ENCODE peak calls at places on chromosomes 2 and 18, in four cellular contexts. One of them, this sample, is unnamed.

GRCh38 chr2:45851576-45852304 is 200.3 kb downstream of the PRKCE start:
- DNase-seq in GM12878: no peak
- DNase-seq in HepG2: no peak
- DNase-seq in K562: no peak
- DNase-seq in this sample: no peak

GRCh38 chr2:108573070-108573469 is 38.8 kb downstream of the LIMS1 start:
- DNase-seq in GM12878: no peak
- DNase-seq in HepG2: no peak
- DNase-seq in K562: no peak
- DNase-seq in this sample: no peak

GRCh38 chr18:56637897-56638231 is 528 bp downstream of the TXNL1 start:
- DNase-seq in GM12878: no peak
- DNase-seq in HepG2: no peak
- DNase-seq in K562: peak
- DNase-seq in this sample: peak

GRCh38 chr2:183164111-183165015 is 40.1 kb downstream of the NUP35 start:
- DNase-seq in GM12878: no peak
- DNase-seq in HepG2: no peak
- DNase-seq in K562: no peak
- DNase-seq in this sample: no peak

GRCh38 chr2:239826786-239827510 is 198.2 kb downstream of the NDUFA10 start:
- DNase-seq in GM12878: no peak
- DNase-seq in HepG2: no peak
- DNase-seq in K562: no peak
- DNase-seq in this sample: no peak

GRCh38 chr2:158795110-158795924 is at the start of gene DAPL1:
- DNase-seq in GM12878: no peak
- DNase-seq in HepG2: no peak
- DNase-seq in K562: no peak
- DNase-seq in this sample: peak

GRCh38 chr2:45699032-45699658 is 47.7 kb downstream of the PRKCE start:
- DNase-seq in GM12878: no peak
- DNase-seq in HepG2: no peak
- DNase-seq in K562: no peak
- DNase-seq in this sample: no peak

GRCh38 chr2:222017232-222017631 is 281.6 kb downstream of the PAX3 start:
- DNase-seq in GM12878: no peak
- DNase-seq in HepG2: no peak
- DNase-seq in K562: no peak
- DNase-seq in this sample: no peak

GRCh38 chr18:24022141-24022540 is 7.6 kb downstream of the TTC39C start:
- DNase-seq in GM12878: no peak
- DNase-seq in HepG2: no peak
- DNase-seq in K562: no peak
- DNase-seq in this sample: no peak

GRCh38 chr2:75634945-75635344 is 11.6 kb upstream of the MRPL19 start:
- DNase-seq in GM12878: no peak
- DNase-seq in HepG2: no peak
- DNase-seq in K562: no peak
- DNase-seq in this sample: no peak

GRCh38 chr2:233329489-233330135 is 22.0 kb downstream of the SAG start:
- DNase-seq in GM12878: no peak
- DNase-seq in HepG2: no peak
- DNase-seq in K562: peak
- DNase-seq in this sample: no peak

GRCh38 chr2:62410926-62411456 is 95.0 kb downstream of the TMEM17 start:
- DNase-seq in GM12878: no peak
- DNase-seq in HepG2: no peak
- DNase-seq in K562: no peak
- DNase-seq in this sample: no peak

GRCh38 chr18:28175930-28176673 is 828 bp downstream of the CDH2 start:
- DNase-seq in GM12878: no peak
- DNase-seq in HepG2: no peak
- DNase-seq in K562: no peak
- DNase-seq in this sample: peak

GRCh38 chr2:29114514-29114840 is 738 bp upstream of the CLIP4 start:
- DNase-seq in GM12878: no peak
- DNase-seq in HepG2: no peak
- DNase-seq in K562: no peak
- DNase-seq in this sample: no peak

GRCh38 chr2:29115797-29116781 is 874 bp downstream of the CLIP4 start:
- DNase-seq in GM12878: peak
- DNase-seq in HepG2: no peak
- DNase-seq in K562: no peak
- DNase-seq in this sample: peak

GRCh38 chr2:29113027-29113686 is 2.1 kb upstream of the CLIP4 start:
- DNase-seq in GM12878: no peak
- DNase-seq in HepG2: peak
- DNase-seq in K562: no peak
- DNase-seq in this sample: no peak

GRCh38 chr2:29113891-29114321 is 1.3 kb upstream of the CLIP4 start:
- DNase-seq in GM12878: no peak
- DNase-seq in HepG2: no peak
- DNase-seq in K562: peak
- DNase-seq in this sample: no peak

GRCh38 chr2:29114841-29115609 is at the start of gene CLIP4:
- DNase-seq in GM12878: no peak
- DNase-seq in HepG2: no peak
- DNase-seq in K562: no peak
- DNase-seq in this sample: peak
- TF ChIP-seq MAX in GM12878: peak
- TF ChIP-seq MAX in HepG2: no peak
- TF ChIP-seq MAX in K562: no peak
- TF ChIP-seq MAX in this sample: no peak

GRCh38 chr18:37452697-37453385 is 112.8 kb downstream of the CELF4 start:
- DNase-seq in GM12878: no peak
- DNase-seq in HepG2: no peak
- DNase-seq in K562: no peak
- DNase-seq in this sample: no peak
- TF ChIP-seq SP1 in GM12878: no peak
- TF ChIP-seq SP1 in HepG2: no peak
- TF ChIP-seq SP1 in K562: no peak
- TF ChIP-seq SP1 in this sample: no peak

GRCh38 chr2:36371070-36371962 is 15.7 kb downstream of the CRIM1 start:
- DNase-seq in GM12878: no peak
- DNase-seq in HepG2: peak
- DNase-seq in K562: no peak
- DNase-seq in this sample: no peak
- TF ChIP-seq ETV6 in GM12878: no peak
- TF ChIP-seq ETV6 in HepG2: no peak
- TF ChIP-seq ETV6 in K562: no peak
- TF ChIP-seq ETV6 in this sample: no peak

GRCh38 chr2:134420256-134420655 is 166.4 kb downstream of the MGAT5 start:
- DNase-seq in GM12878: no peak
- DNase-seq in HepG2: no peak
- DNase-seq in K562: peak
- DNase-seq in this sample: no peak
- TF ChIP-seq MAX in GM12878: no peak
- TF ChIP-seq MAX in HepG2: no peak
- TF ChIP-seq MAX in K562: no peak
- TF ChIP-seq MAX in this sample: no peak

GRCh38 chr2:224479826-224480225 is 77.9 kb upstream of the FAM124B start:
- DNase-seq in GM12878: no peak
- DNase-seq in HepG2: no peak
- DNase-seq in K562: no peak
- DNase-seq in this sample: no peak
- TF ChIP-seq SP1 in GM12878: no peak
- TF ChIP-seq SP1 in HepG2: no peak
- TF ChIP-seq SP1 in K562: no peak
- TF ChIP-seq SP1 in this sample: no peak

DNA sequence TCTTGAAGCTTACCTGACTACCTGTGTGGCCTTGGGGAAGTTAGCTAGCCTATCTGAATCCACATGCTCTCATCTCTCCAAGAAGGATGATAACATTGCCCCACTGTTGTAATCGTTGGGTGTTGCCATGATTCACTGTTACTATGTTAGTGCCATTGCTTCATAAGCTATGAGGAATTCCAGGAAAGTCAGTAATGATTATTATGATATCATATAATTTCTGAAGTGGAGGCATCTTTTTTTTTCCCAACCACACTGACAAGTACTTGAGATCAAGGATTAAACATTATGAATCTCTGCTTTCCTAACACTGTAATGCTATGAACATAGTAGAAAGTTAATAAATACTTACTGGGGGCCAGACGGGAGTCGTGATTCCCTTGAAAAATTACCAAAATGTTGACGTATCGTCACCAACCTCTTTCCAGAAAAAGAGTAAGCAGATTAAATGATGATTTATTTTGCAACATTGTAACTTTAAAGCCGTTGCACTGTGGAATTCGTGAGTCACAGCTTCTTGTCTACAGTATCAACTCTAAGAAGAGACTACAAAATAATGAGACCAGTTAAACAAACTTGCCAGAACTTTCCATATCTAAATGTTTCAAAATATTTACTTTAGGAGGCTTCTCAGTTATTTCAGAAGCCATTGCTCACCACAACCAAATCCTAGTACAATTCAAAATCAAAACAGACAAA is 459.9 kb downstream of the PIK3C3 start:
- DNase-seq in GM12878: no peak
- DNase-seq in HepG2: no peak
- DNase-seq in K562: no peak
- DNase-seq in this sample: no peak
- TF ChIP-seq ETV6 in GM12878: no peak
- TF ChIP-seq ETV6 in HepG2: no peak
- TF ChIP-seq ETV6 in K562: no peak
- TF ChIP-seq ETV6 in this sample: no peak

GRCh38 chr2:120880381-120880780 is 144.7 kb downstream of the GLI2 start:
- DNase-seq in GM12878: no peak
- DNase-seq in HepG2: no peak
- DNase-seq in K562: no peak
- DNase-seq in this sample: no peak

GRCh38 chr2:120876526-120877280 is 141.0 kb downstream of the GLI2 start:
- DNase-seq in GM12878: no peak
- DNase-seq in HepG2: no peak
- DNase-seq in K562: no peak
- DNase-seq in this sample: no peak

GRCh38 chr2:120877409-120877808 is 141.7 kb downstream of the GLI2 start:
- DNase-seq in GM12878: no peak
- DNase-seq in HepG2: no peak
- DNase-seq in K562: no peak
- DNase-seq in this sample: no peak

GRCh38 chr2:120879401-120880295 is 144.0 kb downstream of the GLI2 start:
- DNase-seq in GM12878: no peak
- DNase-seq in HepG2: no peak
- DNase-seq in K562: no peak
- DNase-seq in this sample: no peak

GRCh38 chr2:120878970-120879369 is 143.3 kb downstream of the GLI2 start:
- DNase-seq in GM12878: no peak
- DNase-seq in HepG2: no peak
- DNase-seq in K562: no peak
- DNase-seq in this sample: no peak
- TF ChIP-seq MAX in GM12878: no peak
- TF ChIP-seq MAX in HepG2: no peak
- TF ChIP-seq MAX in K562: no peak
- TF ChIP-seq MAX in this sample: no peak

GRCh38 chr2:165899311-165899710 is 54.3 kb downstream of the TTC21B start:
- DNase-seq in GM12878: no peak
- DNase-seq in HepG2: no peak
- DNase-seq in K562: no peak
- DNase-seq in this sample: no peak

GRCh38 chr2:165898381-165898780 is 55.2 kb downstream of the TTC21B start:
- DNase-seq in GM12878: no peak
- DNase-seq in HepG2: no peak
- DNase-seq in K562: no peak
- DNase-seq in this sample: no peak

GRCh38 chr2:165895974-165896373 is 57.6 kb downstream of the TTC21B start:
- DNase-seq in GM12878: peak
- DNase-seq in HepG2: no peak
- DNase-seq in K562: no peak
- DNase-seq in this sample: no peak

GRCh38 chr2:165897074-165897683 is 56.4 kb downstream of the TTC21B start:
- DNase-seq in GM12878: no peak
- DNase-seq in HepG2: no peak
- DNase-seq in K562: no peak
- DNase-seq in this sample: no peak

GRCh38 chr2:165897741-165898140 is 55.8 kb downstream of the TTC21B start:
- DNase-seq in GM12878: peak
- DNase-seq in HepG2: no peak
- DNase-seq in K562: no peak
- DNase-seq in this sample: no peak
- TF ChIP-seq SP1 in GM12878: no peak
- TF ChIP-seq SP1 in HepG2: no peak
- TF ChIP-seq SP1 in K562: no peak
- TF ChIP-seq SP1 in this sample: no peak

GRCh38 chr18:55338955-55339662 is 248.9 kb downstream of the TCF4 start:
- DNase-seq in GM12878: no peak
- DNase-seq in HepG2: no peak
- DNase-seq in K562: no peak
- DNase-seq in this sample: no peak
- TF ChIP-seq ETV6 in GM12878: no peak
- TF ChIP-seq ETV6 in HepG2: no peak
- TF ChIP-seq ETV6 in K562: no peak
- TF ChIP-seq ETV6 in this sample: no peak